ENCODE peak calls at places on chromosomes 7 and 10, in five cellular contexts. One of them, this sample, is unnamed.

GRCh38 chr10:100382553-100382952 is 35.5 kb downstream of the SCD start:
- DNase-seq in heart right ventricle: no peak
- DNase-seq in fibroblast of lung: no peak
- DNase-seq in naive thymus-derived CD4-positive, alpha-beta T cell: no peak
- DNase-seq in CD4-positive, alpha-beta memory T cell: no peak
- DNase-seq in this sample: no peak

GRCh38 chr7:121330053-121330833 is 1.4 kb downstream of the WNT16 start:
- DNase-seq in fibroblast of lung: no peak
- DNase-seq in heart right ventricle: no peak
- DNase-seq in CD4-positive, alpha-beta memory T cell: no peak
- DNase-seq in naive thymus-derived CD4-positive, alpha-beta T cell: no peak
- DNase-seq in this sample: no peak

GRCh38 chr10:70743430-70743788 is 41.8 kb downstream of the TBATA start:
- DNase-seq in fibroblast of lung: no peak
- DNase-seq in naive thymus-derived CD4-positive, alpha-beta T cell: no peak
- DNase-seq in CD4-positive, alpha-beta memory T cell: no peak
- DNase-seq in heart right ventricle: no peak
- DNase-seq in this sample: no peak

GRCh38 chr7:33893377-33893776 is 12.0 kb upstream of the BMPER start:
- DNase-seq in heart right ventricle: no peak
- DNase-seq in CD4-positive, alpha-beta memory T cell: no peak
- DNase-seq in fibroblast of lung: no peak
- DNase-seq in naive thymus-derived CD4-positive, alpha-beta T cell: no peak
- DNase-seq in this sample: no peak

GRCh38 chr7:7051221-7051877 is 131.0 kb upstream of the C1GALT1 start:
- DNase-seq in naive thymus-derived CD4-positive, alpha-beta T cell: no peak
- DNase-seq in heart right ventricle: no peak
- DNase-seq in CD4-positive, alpha-beta memory T cell: no peak
- DNase-seq in fibroblast of lung: no peak
- DNase-seq in this sample: no peak

GRCh38 chr7:13988765-13989137 is 715 bp downstream of the ETV1 start:
- DNase-seq in fibroblast of lung: peak; percentile 64
- DNase-seq in naive thymus-derived CD4-positive, alpha-beta T cell: no peak
- DNase-seq in heart right ventricle: no peak
- DNase-seq in CD4-positive, alpha-beta memory T cell: no peak
- DNase-seq in this sample: no peak

GRCh38 chr7:105621617-105622016 is 40.3 kb upstream of the EFCAB10 start:
- DNase-seq in fibroblast of lung: peak; percentile 65
- DNase-seq in naive thymus-derived CD4-positive, alpha-beta T cell: no peak
- DNase-seq in CD4-positive, alpha-beta memory T cell: no peak
- DNase-seq in heart right ventricle: peak; percentile 58
- DNase-seq in this sample: peak; percentile 50

GRCh38 chr7:148242271-148242801 is 348.2 kb upstream of the C7orf33 start:
- DNase-seq in fibroblast of lung: peak; percentile 60
- DNase-seq in CD4-positive, alpha-beta memory T cell: peak; percentile 4
- DNase-seq in heart right ventricle: no peak
- DNase-seq in naive thymus-derived CD4-positive, alpha-beta T cell: no peak
- DNase-seq in this sample: no peak

GRCh38 chr10:94500063-94500462 is 45.5 kb upstream of the HELLS start:
- DNase-seq in naive thymus-derived CD4-positive, alpha-beta T cell: no peak
- DNase-seq in heart right ventricle: no peak
- DNase-seq in fibroblast of lung: peak; percentile 9
- DNase-seq in CD4-positive, alpha-beta memory T cell: no peak
- DNase-seq in this sample: no peak

GRCh38 chr7:123682690-123683089 is 27.0 kb downstream of the LMOD2 start:
- DNase-seq in naive thymus-derived CD4-positive, alpha-beta T cell: peak; percentile 41
- DNase-seq in fibroblast of lung: peak; percentile 74
- DNase-seq in CD4-positive, alpha-beta memory T cell: peak; percentile 27
- DNase-seq in heart right ventricle: no peak
- DNase-seq in this sample: no peak

GRCh38 chr7:18345641-18346234 is 149.8 kb upstream of the HDAC9 start:
- DNase-seq in CD4-positive, alpha-beta memory T cell: peak; percentile 41
- DNase-seq in fibroblast of lung: peak; percentile 57
- DNase-seq in heart right ventricle: no peak
- DNase-seq in naive thymus-derived CD4-positive, alpha-beta T cell: peak; percentile 35
- DNase-seq in this sample: no peak

GRCh38 chr7:41921453-41921912 is 218.6 kb upstream of the INHBA start:
- DNase-seq in CD4-positive, alpha-beta memory T cell: no peak
- DNase-seq in naive thymus-derived CD4-positive, alpha-beta T cell: no peak
- DNase-seq in fibroblast of lung: peak; percentile 84
- DNase-seq in heart right ventricle: no peak
- DNase-seq in this sample: no peak

GRCh38 chr10:31100176-31100575 is 68.5 kb upstream of the ZNF438 start:
- DNase-seq in fibroblast of lung: no peak
- DNase-seq in naive thymus-derived CD4-positive, alpha-beta T cell: no peak
- DNase-seq in heart right ventricle: no peak
- DNase-seq in CD4-positive, alpha-beta memory T cell: no peak
- DNase-seq in this sample: no peak

GRCh38 chr7:159033473-159033825 is 111.2 kb downstream of the VIPR2 start:
- DNase-seq in naive thymus-derived CD4-positive, alpha-beta T cell: no peak
- DNase-seq in CD4-positive, alpha-beta memory T cell: no peak
- DNase-seq in heart right ventricle: no peak
- DNase-seq in fibroblast of lung: no peak
- DNase-seq in this sample: no peak

GRCh38 chr7:159034988-159035387 is 109.7 kb downstream of the VIPR2 start:
- DNase-seq in CD4-positive, alpha-beta memory T cell: no peak
- DNase-seq in fibroblast of lung: no peak
- DNase-seq in naive thymus-derived CD4-positive, alpha-beta T cell: no peak
- DNase-seq in heart right ventricle: no peak
- DNase-seq in this sample: no peak

GRCh38 chr7:159036916-159037605 is 107.6 kb downstream of the VIPR2 start:
- DNase-seq in CD4-positive, alpha-beta memory T cell: no peak
- DNase-seq in fibroblast of lung: no peak
- DNase-seq in naive thymus-derived CD4-positive, alpha-beta T cell: no peak
- DNase-seq in heart right ventricle: no peak
- DNase-seq in this sample: no peak

GRCh38 chr7:159033956-159034938 is 110.4 kb downstream of the VIPR2 start:
- DNase-seq in naive thymus-derived CD4-positive, alpha-beta T cell: no peak
- DNase-seq in heart right ventricle: no peak
- DNase-seq in CD4-positive, alpha-beta memory T cell: no peak
- DNase-seq in fibroblast of lung: no peak
- DNase-seq in this sample: no peak

DNA sequence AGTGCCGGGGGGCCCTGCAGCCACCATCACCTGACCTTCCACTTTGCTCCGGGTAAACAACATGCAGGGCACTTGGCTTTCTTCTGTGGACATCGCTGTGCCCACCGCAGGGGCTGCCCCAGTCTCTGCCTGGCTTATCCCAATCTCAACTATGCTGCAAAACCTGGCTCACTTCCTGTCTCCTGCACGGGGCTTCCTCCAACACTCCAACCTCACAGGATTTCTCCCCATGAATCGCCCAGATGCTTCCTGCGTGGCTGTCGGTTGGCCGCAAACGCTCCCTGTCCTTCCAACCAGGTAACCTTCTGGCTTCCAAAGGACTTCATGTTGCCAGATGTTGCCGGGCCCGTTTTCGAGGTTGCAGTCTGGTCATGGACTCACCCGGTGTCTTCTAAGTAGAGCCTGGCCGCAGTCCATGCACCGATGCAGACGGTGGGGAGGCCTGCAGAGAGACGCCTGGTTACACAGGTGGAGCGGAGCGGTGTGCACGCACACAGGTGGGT is 109.0 kb downstream of the VIPR2 start:
- DNase-seq in CD4-positive, alpha-beta memory T cell: no peak
- DNase-seq in fibroblast of lung: no peak
- DNase-seq in naive thymus-derived CD4-positive, alpha-beta T cell: no peak
- DNase-seq in heart right ventricle: no peak
- DNase-seq in this sample: no peak
- H3K4me3 ChIP-seq in CD4-positive, alpha-beta memory T cell: no peak overlapping the region
- H3K4me3 ChIP-seq in fibroblast of lung: no peak overlapping the region
- H3K4me3 ChIP-seq in naive thymus-derived CD4-positive, alpha-beta T cell: no peak overlapping the region
- H3K4me3 ChIP-seq in heart right ventricle: no peak overlapping the region
- H3K4me3 ChIP-seq in this sample: no peak overlapping the region

GRCh38 chr7:84194484-84195260 is at the start of gene SEMA3A:
- DNase-seq in heart right ventricle: no peak
- DNase-seq in CD4-positive, alpha-beta memory T cell: peak; percentile 22
- DNase-seq in naive thymus-derived CD4-positive, alpha-beta T cell: peak; percentile 46
- DNase-seq in fibroblast of lung: peak; percentile 91
- DNase-seq in this sample: no peak
- H3K4me1 ChIP-seq in heart right ventricle: no peaks in the 10 kb centered on the region
- H3K4me1 ChIP-seq in CD4-positive, alpha-beta memory T cell: no peaks in the 10 kb centered on the region
- H3K4me1 ChIP-seq in naive thymus-derived CD4-positive, alpha-beta T cell: no peaks in the 10 kb centered on the region
- H3K4me1 ChIP-seq in fibroblast of lung: no peaks in the 10 kb centered on the region
- H3K4me1 ChIP-seq in this sample: no peaks in the 10 kb centered on the region

DNA sequence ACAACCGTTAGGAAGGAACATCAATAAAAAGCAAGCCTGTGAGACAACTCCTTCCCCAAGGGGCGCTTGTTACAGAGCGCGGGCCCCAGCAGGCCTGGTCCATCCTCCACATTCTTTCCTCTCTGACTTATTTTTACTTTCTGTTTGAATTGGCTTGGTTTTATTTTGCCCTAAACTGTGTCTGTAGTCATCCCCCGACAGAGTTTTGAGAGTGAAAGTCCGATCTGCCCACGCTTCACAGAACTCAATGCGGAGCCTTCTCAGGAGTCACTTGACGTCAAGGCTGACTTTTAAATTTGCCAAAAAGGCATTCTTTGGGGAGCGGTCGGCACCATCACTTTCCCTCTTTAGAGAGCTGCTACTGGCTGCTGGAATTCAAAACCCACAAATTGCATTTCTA is 150.1 kb upstream of the KLF6 start:
- DNase-seq in CD4-positive, alpha-beta memory T cell: peak; percentile 66
- DNase-seq in heart right ventricle: peak; percentile 26
- DNase-seq in fibroblast of lung: peak; percentile 77
- DNase-seq in naive thymus-derived CD4-positive, alpha-beta T cell: no peak
- DNase-seq in this sample: peak; percentile 63
- H3K4me3 ChIP-seq in CD4-positive, alpha-beta memory T cell: peak overlapping the region; percentile 56
- H3K4me3 ChIP-seq in heart right ventricle: peak overlapping the region; percentile 16
- H3K4me3 ChIP-seq in fibroblast of lung: peak overlapping the region; percentile 30
- H3K4me3 ChIP-seq in naive thymus-derived CD4-positive, alpha-beta T cell: peak overlapping the region; percentile 32
- H3K4me3 ChIP-seq in this sample: peak overlapping the region; percentile 13

GRCh38 chr10:34191399-34191798 is 623.7 kb downstream of the PARD3 start:
- DNase-seq in CD4-positive, alpha-beta memory T cell: no peak
- DNase-seq in fibroblast of lung: no peak
- DNase-seq in heart right ventricle: no peak
- DNase-seq in naive thymus-derived CD4-positive, alpha-beta T cell: no peak
- DNase-seq in this sample: no peak

GRCh38 chr10:34187201-34187600 is 627.9 kb downstream of the PARD3 start:
- DNase-seq in naive thymus-derived CD4-positive, alpha-beta T cell: no peak
- DNase-seq in fibroblast of lung: peak; percentile 14
- DNase-seq in CD4-positive, alpha-beta memory T cell: no peak
- DNase-seq in heart right ventricle: no peak
- DNase-seq in this sample: no peak

GRCh38 chr10:34188221-34188620 is 626.9 kb downstream of the PARD3 start:
- DNase-seq in naive thymus-derived CD4-positive, alpha-beta T cell: no peak
- DNase-seq in heart right ventricle: no peak
- DNase-seq in fibroblast of lung: no peak
- DNase-seq in CD4-positive, alpha-beta memory T cell: no peak
- DNase-seq in this sample: no peak

GRCh38 chr10:34190594-34190993 is 624.5 kb downstream of the PARD3 start:
- DNase-seq in CD4-positive, alpha-beta memory T cell: no peak
- DNase-seq in naive thymus-derived CD4-positive, alpha-beta T cell: no peak
- DNase-seq in fibroblast of lung: no peak
- DNase-seq in heart right ventricle: no peak
- DNase-seq in this sample: no peak

GRCh38 chr10:34189830-34190229 is 625.3 kb downstream of the PARD3 start:
- DNase-seq in CD4-positive, alpha-beta memory T cell: no peak
- DNase-seq in naive thymus-derived CD4-positive, alpha-beta T cell: no peak
- DNase-seq in fibroblast of lung: no peak
- DNase-seq in heart right ventricle: no peak
- DNase-seq in this sample: no peak
- H3K4me1 ChIP-seq in CD4-positive, alpha-beta memory T cell: no peaks in the 10 kb centered on the region
- H3K4me1 ChIP-seq in naive thymus-derived CD4-positive, alpha-beta T cell: no peaks in the 10 kb centered on the region
- H3K4me1 ChIP-seq in fibroblast of lung: peaks cover 3% of the 10 kb centered on the region
- H3K4me1 ChIP-seq in heart right ventricle: peaks cover 11% of the 10 kb centered on the region
- H3K4me1 ChIP-seq in this sample: no peaks in the 10 kb centered on the region

This sample was measured in aorta.